ENCODE peak calls at places on chromosome 3, in eight cellular contexts. U, Q, K, W, X, B, T and O are unnamed samples.

GRCh38 chr3:38582316-38582715 is 67.2 kb downstream of the SCN5A start:
- DNase-seq in U (no peak), Q (no peak), K (no peak), W (no peak), X (no peak), B (peak), T (no peak), O (no peak)

GRCh38 chr3:186414735-186415419 is 52.8 kb upstream of the DGKG start:
- DNase-seq in U (no peak), Q (no peak), K (no peak), W (peak), X (no peak), B (peak), T (no peak), O (no peak)

GRCh38 chr3:52399131-52399530 is 45.8 kb downstream of the SEMA3G start:
- DNase-seq in U (no peak), Q (no peak), K (no peak), W (no peak), X (no peak), B (no peak), T (no peak), O (no peak)

GRCh38 chr3:116663161-116663885 is 46.3 kb upstream of the TUSC7 start:
- DNase-seq in U (peak), Q (no peak), K (peak), W (no peak), X (no peak), B (no peak), T (no peak), O (no peak)

GRCh38 chr3:49295489-49296058 is 18.5 kb upstream of the C3orf62 start:
- DNase-seq in U (peak), Q (no peak), K (peak), W (no peak), X (no peak), B (no peak), T (peak), O (peak)

GRCh38 chr3:114362815-114363214 is 69.0 kb downstream of the TIGIT start:
- DNase-seq in U (no peak), Q (no peak), K (peak), W (no peak), X (no peak), B (no peak), T (no peak), O (no peak)

GRCh38 chr3:150913174-150913922 is 8.1 kb upstream of the MINDY4B start:
- DNase-seq in U (no peak), Q (no peak), K (peak), W (no peak), X (no peak), B (no peak), T (no peak), O (no peak)

GRCh38 chr3:24137958-24138875 is 193.1 kb downstream of the NR1D2 start:
- DNase-seq in U (no peak), Q (no peak), K (no peak), W (no peak), X (no peak), B (peak), T (no peak), O (no peak)

GRCh38 chr3:128864351-128864811 is 15.0 kb upstream of the ACAD9 start:
- DNase-seq in U (peak), Q (peak), K (no peak), W (no peak), X (peak), B (no peak), T (no peak), O (no peak)

GRCh38 chr3:27677554-27677953 is 44.6 kb downstream of the EOMES start:
- DNase-seq in U (no peak), Q (no peak), K (no peak), W (peak), X (no peak), B (no peak), T (no peak), O (no peak)

GRCh38 chr3:10522646-10523303 is 17.4 kb upstream of the ATP2B2 start:
- DNase-seq in U (no peak), Q (no peak), K (no peak), W (no peak), X (no peak), B (no peak), T (peak), O (no peak)

GRCh38 chr3:54965746-54966145 is 37.9 kb upstream of the LRTM1 start:
- DNase-seq in U (no peak), Q (no peak), K (peak), W (no peak), X (no peak), B (no peak), T (no peak), O (no peak)

GRCh38 chr3:53254810-53255359 is 937 bp downstream of the TKT start:
- DNase-seq in U (peak), Q (no peak), K (peak), W (no peak), X (peak), B (peak), T (peak), O (peak)